ENCODE peak calls at places on chromosomes 13 and 19, in eight cellular contexts. X, I, C, A, F, E, V and O are unnamed samples.

GRCh38 chr19:57465680-57466381 is 8.9 kb upstream of the VN1R1 start:
- DNase-seq in A (peak), E (no peak), X (peak), F (peak), I (no peak), C (no peak), V (no peak), O (no peak)

GRCh38 chr19:4051175-4052101 is 15.3 kb downstream of the ZBTB7A start:
- DNase-seq in C (no peak), V (no peak), E (peak), A (no peak), I (no peak), F (no peak), X (no peak), O (no peak)

GRCh38 chr19:4732680-4733114 is 9.1 kb upstream of the DPP9 start:
- DNase-seq in X (peak), A (peak), E (no peak), C (no peak), I (peak), F (peak), V (no peak), O (no peak)

GRCh38 chr19:57233207-57233606 is 2.4 kb downstream of the AURKC start:
- DNase-seq in A (no peak), X (no peak), I (no peak), F (no peak), V (no peak), E (no peak), C (no peak), O (no peak)

GRCh38 chr13:48560657-48561337 is 27.9 kb upstream of the RCBTB2 start:
- DNase-seq in V (no peak), F (no peak), X (no peak), A (no peak), E (no peak), I (no peak), C (no peak), O (no peak)

GRCh38 chr13:52665325-52665724 is 12.7 kb downstream of the SUGT1 start:
- DNase-seq in E (no peak), I (no peak), V (peak), X (peak), F (no peak), C (no peak), A (peak), O (no peak)

GRCh38 chr19:3184847-3185481 is 766 bp upstream of the NCLN start:
- DNase-seq in A (no peak), X (peak), C (no peak), V (no peak), I (peak), E (no peak), F (peak), O (peak)

GRCh38 chr19:11421607-11422098 is 2.5 kb upstream of the RGL3 start:
- DNase-seq in X (no peak), I (no peak), E (no peak), V (no peak), F (peak), C (peak), A (no peak), O (no peak)

GRCh38 chr19:10895920-10896319 is 24.6 kb downstream of the CARM1 start:
- DNase-seq in V (no peak), C (no peak), E (no peak), X (no peak), F (no peak), I (no peak), A (no peak), O (no peak)

GRCh38 chr13:32642858-32643257 is 56.6 kb downstream of the PDS5B start:
- DNase-seq in F (no peak), C (no peak), X (no peak), I (no peak), E (no peak), V (no peak), A (peak), O (no peak)

GRCh38 chr19:42276821-42277220 is 7.8 kb downstream of the CIC start:
- DNase-seq in C (no peak), I (no peak), E (no peak), X (no peak), F (no peak), V (no peak), A (no peak), O (no peak)

GRCh38 chr13:99989376-99990044 is 7.9 kb downstream of the ZIC2 start:
- DNase-seq in I (no peak), A (no peak), F (no peak), V (no peak), C (no peak), E (no peak), X (no peak), O (no peak)

GRCh38 chr13:111489301-111489700 is 168.9 kb downstream of the TEX29 start:
- DNase-seq in A (no peak), F (no peak), X (no peak), I (no peak), V (no peak), E (peak), C (peak), O (no peak)

GRCh38 chr19:7550169-7550770 is 14.8 kb downstream of the PNPLA6 start:
- DNase-seq in A (no peak), I (no peak), V (no peak), F (no peak), C (peak), X (no peak), E (no peak), O (no peak)

GRCh38 chr19:12788682-12789097 is 2.6 kb upstream of the JUNB start:
- DNase-seq in F (no peak), C (peak), E (peak), V (no peak), X (peak), I (peak), A (peak), O (no peak)

GRCh38 chr19:10230904-10231623 is at the start of gene S1PR2:
- DNase-seq in A (peak), E (peak), X (peak), I (peak), F (peak), C (no peak), V (no peak), O (peak)

GRCh38 chr19:38711726-38712153 is 32.5 kb downstream of the CAPN12 start:
- DNase-seq in I (peak), E (no peak), C (no peak), X (peak), A (no peak), V (no peak), F (no peak), O (peak)

GRCh38 chr13:50448535-50448981 is 394.9 kb downstream of the DLEU7 start:
- DNase-seq in C (no peak), A (peak), F (no peak), I (no peak), X (no peak), V (no peak), E (no peak), O (no peak)

GRCh38 chr13:32234914-32235313 is 80.2 kb downstream of the ZAR1L start:
- DNase-seq in V (no peak), A (no peak), X (peak), C (no peak), I (no peak), F (no peak), E (no peak), O (no peak)

GRCh38 chr19:3061214-3062161 is 807 bp downstream of the TLE5 start:
- DNase-seq in E (peak), C (no peak), F (no peak), X (peak), I (peak), V (no peak), A (no peak), O (no peak)

GRCh38 chr13:113399755-113400149 is 35.8 kb upstream of the GRTP1 start:
- DNase-seq in A (no peak), X (no peak), F (no peak), E (peak), I (peak), V (no peak), C (no peak), O (no peak)

GRCh38 chr13:88544836-88545235 is 873.7 kb downstream of the SLITRK5 start:
- DNase-seq in C (no peak), V (no peak), I (no peak), E (no peak), X (no peak), A (no peak), F (no peak), O (no peak)

GRCh38 chr13:61777902-61778301 is 362.3 kb upstream of the PCDH20 start:
- DNase-seq in E (no peak), C (no peak), V (no peak), I (no peak), F (no peak), A (no peak), X (peak), O (peak)

GRCh38 chr13:105518086-105518485 is 1017.4 kb downstream of the EFNB2 start:
- DNase-seq in E (no peak), C (no peak), V (no peak), A (no peak), I (no peak), F (no peak), X (peak), O (peak)

GRCh38 chr19:10283786-10284540 is 2.8 kb upstream of the ICAM4 start:
- DNase-seq in V (no peak), F (no peak), X (no peak), A (no peak), E (no peak), C (no peak), I (no peak), O (no peak)

GRCh38 chr19:37738371-37738770 is 18.8 kb upstream of the ZNF607 start:
- DNase-seq in I (no peak), F (no peak), C (no peak), X (no peak), A (no peak), V (no peak), E (no peak), O (no peak)

GRCh38 chr19:12947702-12948596 is 2.3 kb downstream of the RAD23A start:
- DNase-seq in I (no peak), V (no peak), E (no peak), A (no peak), X (no peak), C (no peak), F (no peak), O (no peak)

GRCh38 chr19:1998712-1999708 is 16.5 kb downstream of the BTBD2 start:
- DNase-seq in X (no peak), A (no peak), V (no peak), I (no peak), C (peak), F (no peak), E (no peak), O (no peak)

GRCh38 chr13:113153810-113154748 is 4.4 kb upstream of the PROZ start:
- DNase-seq in F (peak), I (peak), X (peak), C (no peak), A (peak), V (no peak), E (peak), O (peak)

GRCh38 chr19:10749435-10750384 is 31.8 kb downstream of the DNM2 start:
- DNase-seq in I (no peak), X (no peak), C (no peak), V (no peak), F (no peak), E (no peak), A (no peak), O (no peak)

GRCh38 chr19:44705502-44706010 is 6.6 kb downstream of the CEACAM16 start:
- DNase-seq in E (no peak), F (no peak), A (no peak), X (no peak), I (no peak), C (no peak), V (no peak), O (no peak)

GRCh38 chr19:9165256-9165655 is 13.5 kb upstream of the OR7D2 start:
- DNase-seq in X (peak), I (no peak), E (no peak), C (no peak), F (no peak), V (no peak), A (no peak), O (no peak)

GRCh38 chr13:103965506-103966243 is 899.5 kb upstream of the SLC10A2 start:
- DNase-seq in F (no peak), E (no peak), A (no peak), X (no peak), C (no peak), V (no peak), I (no peak), O (no peak)

GRCh38 chr19:10402441-10403038 is 802 bp downstream of the CDC37 start:
- DNase-seq in X (peak), F (peak), I (no peak), C (no peak), E (no peak), V (no peak), A (peak), O (no peak)

GRCh38 chr19:11435833-11436313 is 438 bp downstream of the PRKCSH start:
- DNase-seq in A (no peak), C (no peak), E (no peak), I (peak), V (no peak), F (peak), X (peak), O (no peak)

GRCh38 chr13:94481966-94482365 is 2.5 kb upstream of the DCT start:
- DNase-seq in V (no peak), X (peak), I (no peak), C (no peak), E (no peak), A (no peak), F (no peak), O (peak)

GRCh38 chr13:38941353-38941945 is 49.2 kb downstream of the STOML3 start:
- DNase-seq in E (no peak), A (no peak), X (peak), C (no peak), I (no peak), F (no peak), V (no peak), O (no peak)

DNA sequence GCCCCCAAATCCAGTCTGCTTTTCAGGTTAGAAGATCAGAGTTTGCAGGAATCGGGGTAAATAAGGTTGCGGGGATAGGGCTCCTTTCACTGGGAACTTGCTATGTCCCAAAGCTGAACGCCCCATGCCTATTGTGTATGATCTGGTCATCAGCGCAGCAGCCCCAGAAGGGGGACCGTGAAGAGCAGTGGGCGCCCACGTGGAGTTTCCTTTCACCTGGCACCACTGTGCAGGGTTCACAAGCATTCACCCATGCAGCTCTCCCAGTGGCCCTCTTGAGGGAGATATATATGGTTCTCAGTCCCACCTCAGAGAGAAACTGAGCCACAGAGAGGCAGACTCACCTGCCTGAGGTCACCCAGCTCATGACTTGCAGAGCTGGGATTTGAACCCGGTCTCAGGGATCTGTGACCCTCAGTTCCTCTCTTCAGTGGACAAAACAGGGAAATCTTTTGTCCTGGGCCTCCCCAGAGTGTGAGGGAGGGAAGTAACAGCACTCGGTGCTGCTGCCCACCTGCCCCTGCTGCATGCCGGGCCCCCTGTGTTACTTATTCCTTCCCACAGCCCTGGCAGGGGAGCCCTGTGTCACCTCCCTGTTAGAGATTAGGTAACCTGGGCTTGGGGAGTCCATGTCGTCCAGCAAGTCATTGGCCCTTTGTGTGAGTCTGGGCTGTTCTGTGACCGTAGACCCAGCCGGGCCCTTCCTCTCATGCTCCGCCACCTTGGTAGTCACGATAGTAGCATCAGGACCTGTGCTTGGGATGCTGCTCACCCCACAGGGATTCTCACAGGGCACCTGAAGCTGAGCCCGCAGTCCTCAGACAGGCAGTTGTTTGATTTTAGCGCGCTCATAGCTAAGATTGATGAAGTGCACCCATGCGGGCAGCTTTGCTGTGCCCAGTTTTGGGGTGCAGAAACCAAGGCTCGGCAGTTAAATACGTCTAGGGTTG is 27.9 kb downstream of the PPP5C start:
- DNase-seq in A (no peak), I (peak), F (no peak), V (no peak), X (no peak), C (no peak), E (peak), O (no peak)
- H3K4me3 ChIP-seq in A (no peak), I (no peak), F (no peak), V (no peak), X (no peak), C (no peak), E (no peak), O (no peak)

DNA sequence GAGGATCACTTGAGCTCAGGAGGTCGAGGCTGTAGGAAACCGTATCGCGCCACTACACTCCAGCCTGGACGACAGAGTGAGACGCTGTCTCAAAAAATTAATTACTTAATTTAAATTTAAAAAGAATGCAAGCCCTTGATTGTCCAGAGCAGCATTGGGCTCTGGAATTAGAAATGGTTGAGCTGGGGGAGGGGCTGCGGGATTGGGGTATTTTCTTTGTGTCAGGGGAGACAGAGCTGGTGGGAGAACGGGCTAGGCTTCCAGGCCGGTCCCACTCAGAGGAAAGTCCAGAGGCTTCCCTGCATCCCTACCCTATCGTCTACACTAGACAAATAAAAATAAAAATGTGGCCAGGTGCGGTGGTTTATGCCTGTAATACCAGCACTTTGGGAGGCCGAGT is 2.2 kb upstream of the RAB3A start:
- DNase-seq in V (no peak), X (no peak), A (no peak), E (no peak), F (no peak), C (no peak), I (no peak), O (no peak)
- H3K4me3 ChIP-seq in V (no peak), X (peak), A (no peak), E (no peak), F (no peak), C (no peak), I (no peak), O (peak)

GRCh38 chr19:34363930-34364329 is 1.1 kb upstream of the GPI start:
- DNase-seq in F (no peak), I (no peak), C (no peak), X (no peak), E (no peak), A (no peak), V (no peak), O (no peak)
- H3K4me3 ChIP-seq in F (no peak), I (no peak), C (no peak), X (no peak), E (no peak), A (no peak), V (no peak), O (no peak)

DNA sequence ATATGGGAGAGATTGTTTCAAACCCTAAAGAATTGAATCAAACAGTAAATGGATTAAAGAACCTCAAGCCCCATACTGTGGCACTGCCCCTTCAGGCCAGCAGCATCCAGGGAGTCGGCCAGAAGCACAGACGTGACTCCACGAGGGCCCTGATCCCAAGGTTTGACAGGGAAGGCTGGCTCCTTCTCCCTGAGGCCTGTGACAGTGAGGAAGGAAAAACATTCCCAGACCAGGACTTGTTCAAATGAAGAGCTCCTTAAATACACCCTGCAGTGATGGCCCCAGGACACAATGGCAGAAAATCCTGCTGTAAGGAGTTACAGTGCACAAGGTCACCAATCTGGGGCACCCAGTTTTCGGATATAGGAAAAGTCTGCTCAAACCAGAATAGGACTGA is 91.0 kb downstream of the COL4A1 start:
- DNase-seq in F (no peak), C (no peak), V (no peak), A (no peak), X (no peak), I (no peak), E (no peak), O (no peak)
- H3K4me3 ChIP-seq in F (no peak), C (no peak), V (no peak), A (no peak), X (no peak), I (no peak), E (no peak), O (no peak)

GRCh38 chr13:109779074-109779473 is 7.3 kb downstream of the IRS2 start:
- DNase-seq in V (no peak), X (no peak), C (no peak), F (no peak), I (no peak), E (no peak), A (no peak), O (no peak)
- H3K4me3 ChIP-seq in V (peak), X (peak), C (peak), F (no peak), I (peak), E (no peak), A (no peak), O (peak)

DNA sequence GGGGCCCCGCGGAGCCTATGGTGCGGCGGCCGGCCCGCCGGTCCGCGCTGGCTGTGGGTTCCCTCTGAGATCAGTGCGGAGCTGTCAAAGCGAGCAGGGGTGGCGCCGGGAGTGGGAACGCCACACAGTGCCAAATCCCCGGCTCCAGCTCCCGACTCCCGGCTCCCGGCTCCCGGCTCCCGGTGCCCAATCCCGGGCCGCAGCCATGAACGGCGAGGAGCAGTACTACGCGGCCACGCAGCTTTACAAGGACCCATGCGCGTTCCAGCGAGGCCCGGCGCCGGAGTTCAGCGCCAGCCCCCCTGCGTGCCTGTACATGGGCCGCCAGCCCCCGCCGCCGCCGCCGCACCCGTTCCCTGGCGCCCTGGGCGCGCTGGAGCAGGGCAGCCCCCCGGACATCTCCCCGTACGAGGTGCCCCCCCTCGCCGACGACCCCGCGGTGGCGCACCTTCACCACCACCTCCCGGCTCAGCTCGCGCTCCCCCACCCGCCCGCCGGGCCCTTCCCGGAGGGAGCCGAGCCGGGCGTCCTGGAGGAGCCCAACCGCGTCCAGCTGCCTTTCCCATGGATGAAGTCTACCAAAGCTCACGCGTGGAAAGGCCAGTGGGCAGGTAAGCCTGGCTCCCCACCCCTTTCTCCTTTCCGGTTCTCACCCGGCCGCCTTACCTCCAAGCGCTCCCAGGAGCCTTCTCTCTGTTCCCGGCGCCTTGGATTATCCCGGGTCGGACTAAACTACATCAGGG is at the start of gene PDX1:
- DNase-seq in I (no peak), C (no peak), X (no peak), A (no peak), E (peak), V (no peak), F (peak), O (no peak)
- H3K4me3 ChIP-seq in I (peak), C (peak), X (no peak), A (no peak), E (peak), V (peak), F (peak), O (peak)